ENCODE peak calls at places on chromosomes 11 and 22, in four cellular contexts. T is Panc1; M is stimulated activated memory B cell treated with anti-CD40 and anti-IgM and Interleukin-4, amounts not matched to agents 10 μg/mL and 1 μg/mL and 100 μg/mL, for 72 hours; N is activated CD4-positive, CD25-positive, alpha-beta regulatory T cell treated with anti-CD3 and anti-CD28 coated beads, Interleukin-2, amount 50 U/mL, for 24 hours. V is an unnamed sample.
A peak's percentile ranks its signal among the peaks of the same experiment; 100 is the strongest.

GRCh38 chr11:110128161-110128560 is 35.0 kb downstream of the ZC3H12C start:
- ATAC-seq in T (peak; percentile 73), M (no peak), N (no peak), V (no peak)

GRCh38 chr11:12556788-12557384 is 117.3 kb upstream of the TEAD1 start:
- ATAC-seq in T (peak; percentile 96), M (no peak), N (no peak), V (no peak)

GRCh38 chr22:50173221-50173982 is 2.9 kb downstream of the PANX2 start:
- ATAC-seq in T (no peak), M (peak; percentile 60), N (no peak), V (no peak)

GRCh38 chr11:110859240-110859835 is 147.1 kb upstream of the ARHGAP20 start:
- ATAC-seq in T (no peak), M (no peak), N (no peak), V (no peak)

GRCh38 chr22:41361716-41362310 is 19.9 kb upstream of the TEF start:
- ATAC-seq in T (no peak), M (no peak), N (no peak), V (no peak)

GRCh38 chr22:43535741-43536140 is 123.9 kb downstream of the MPPED1 start:
- ATAC-seq in T (no peak), M (no peak), N (no peak), V (peak; percentile 70)

GRCh38 chr11:24373516-24373915 is 123.3 kb upstream of the LUZP2 start:
- ATAC-seq in T (no peak), M (no peak), N (no peak), V (no peak)

GRCh38 chr11:111748035-111748804 is 18.0 kb downstream of the PPP2R1B start:
- ATAC-seq in T (peak; percentile 68), M (no peak), N (no peak), V (no peak)

GRCh38 chr11:33928564-33928963 is 36.7 kb upstream of the LMO2 start:
- ATAC-seq in T (no peak), M (no peak), N (no peak), V (no peak)

V was measured in esophagus mucosa.